ENCODE peak calls at places on chromosome 18, in four cellular contexts. P, A, S and D are unnamed samples.
A peak's percentile ranks its signal among the peaks of the same experiment; 100 is the strongest.

GRCh38 chr18:62505669-62506494 is 16.9 kb upstream of the ZCCHC2 start:
- DNase-seq in P (no peak), A (no peak), S (no peak), D (no peak)

GRCh38 chr18:77101410-77102245 is 31.0 kb downstream of the MBP start:
- DNase-seq in P (peak; percentile 97), A (peak; percentile 98), S (peak; percentile 38), D (peak; percentile 86)

GRCh38 chr18:35478520-35479435 is 19.0 kb downstream of the INO80C start:
- DNase-seq in S (no peak), A (peak; percentile 87), P (peak; percentile 86), D (no peak)

GRCh38 chr18:77648415-77648814 is 398.8 kb downstream of the GALR1 start:
- DNase-seq in S (peak; percentile 26), P (no peak), A (no peak), D (no peak)

GRCh38 chr18:73235491-73235890 is 367.7 kb upstream of the NETO1 start:
- DNase-seq in S (no peak), P (peak; percentile 97), A (peak; percentile 98), D (peak; percentile 66)

GRCh38 chr18:55779461-55779710 is 191.4 kb upstream of the TCF4 start:
- DNase-seq in A (no peak), S (no peak), P (no peak), D (no peak)

GRCh38 chr18:77478619-77479018 is 229.0 kb downstream of the GALR1 start:
- DNase-seq in S (peak; percentile 39), P (no peak), A (no peak), D (no peak)

GRCh38 chr18:27423581-27423980 is 238.5 kb upstream of the CHST9 start:
- DNase-seq in A (no peak), P (no peak), S (no peak), D (no peak)

GRCh38 chr18:79378416-79379250 is 17.1 kb upstream of the NFATC1 start:
- DNase-seq in S (peak; percentile 88), P (peak; percentile 74), A (peak; percentile 63), D (peak; percentile 38)

GRCh38 chr18:7733642-7734041 is 166.5 kb downstream of the PTPRM start:
- DNase-seq in A (no peak), S (no peak), P (peak; percentile 4), D (no peak)

GRCh38 chr18:73959341-73959740 is 188.3 kb downstream of the FBXO15 start:
- DNase-seq in P (no peak), S (no peak), A (no peak), D (no peak)

GRCh38 chr18:42310956-42311355 is 355.9 kb downstream of the PIK3C3 start:
- DNase-seq in S (peak; percentile 7), A (peak; percentile 33), P (no peak), D (no peak)

GRCh38 chr18:54080854-54081253 is 143.6 kb downstream of the MBD2 start:
- DNase-seq in S (no peak), A (no peak), P (no peak), D (no peak)

GRCh38 chr18:47915930-47916329 is 14.5 kb downstream of the SMAD2 start:
- DNase-seq in S (no peak), A (no peak), P (no peak), D (no peak)

GRCh38 chr18:10122116-10122515 is 208.3 kb downstream of the VAPA start:
- DNase-seq in A (peak; percentile 90), S (no peak), P (peak; percentile 86), D (peak; percentile 75)

GRCh38 chr18:44229693-44230108 is 451.0 kb upstream of the SETBP1 start:
- DNase-seq in S (no peak), P (peak; percentile 1), A (peak; percentile 75), D (peak; percentile 83)

GRCh38 chr18:30192216-30192615 is 850.3 kb downstream of the DSC3 start:
- DNase-seq in S (peak; percentile 67), A (no peak), P (no peak), D (no peak)

GRCh38 chr18:37565138-37565984 is at the start of gene CELF4:
- DNase-seq in S (peak; percentile 28), P (no peak), A (no peak), D (no peak)

GRCh38 chr18:50659091-50660003 is 99.5 kb downstream of the MAPK4 start:
- DNase-seq in P (peak; percentile 5), S (no peak), A (peak; percentile 7), D (no peak)

GRCh38 chr18:56501896-56502295 is 136.5 kb downstream of the TXNL1 start:
- DNase-seq in A (peak; percentile 69), P (peak; percentile 10), S (no peak), D (peak; percentile 54)

GRCh38 chr18:43563780-43564179 is 286.5 kb upstream of the SYT4 start:
- DNase-seq in A (peak; percentile 35), P (peak; percentile 6), S (peak; percentile 75), D (peak; percentile 18)

GRCh38 chr18:36851202-36851590 is 22.3 kb downstream of the KIAA1328 start:
- DNase-seq in A (no peak), P (no peak), S (no peak), D (no peak)

GRCh38 chr18:61549889-61550288 is 216.7 kb downstream of the CDH20 start:
- DNase-seq in P (no peak), S (no peak), A (no peak), D (no peak)

GRCh38 chr18:44437603-44438002 is 243.1 kb upstream of the SETBP1 start:
- DNase-seq in P (no peak), S (peak; percentile 46), A (no peak), D (no peak)

GRCh38 chr18:76874643-76875389 is 52.5 kb downstream of the ZNF236 start:
- DNase-seq in S (peak; percentile 67), P (no peak), A (no peak), D (no peak)

GRCh38 chr18:32770181-32770650 is 2.6 kb downstream of the KLHL14 start:
- DNase-seq in S (no peak), A (no peak), P (no peak), D (no peak)

GRCh38 chr18:64444819-64445218 is 295.9 kb upstream of the LINC00305 start:
- DNase-seq in S (peak; percentile 6), A (no peak), P (no peak), D (no peak)

GRCh38 chr18:62716679-62717058 is 1.3 kb downstream of the PHLPP1 start:
- DNase-seq in S (peak; percentile 63), P (no peak), A (peak; percentile 38), D (no peak)

GRCh38 chr18:79884963-79885728 is 66.3 kb downstream of the SLC66A2 start:
- DNase-seq in A (no peak), P (no peak), S (no peak), D (no peak)

GRCh38 chr18:49597556-49597955 is 35.7 kb downstream of the LIPG start:
- DNase-seq in A (peak; percentile 44), P (no peak), S (no peak), D (no peak)

DNA sequence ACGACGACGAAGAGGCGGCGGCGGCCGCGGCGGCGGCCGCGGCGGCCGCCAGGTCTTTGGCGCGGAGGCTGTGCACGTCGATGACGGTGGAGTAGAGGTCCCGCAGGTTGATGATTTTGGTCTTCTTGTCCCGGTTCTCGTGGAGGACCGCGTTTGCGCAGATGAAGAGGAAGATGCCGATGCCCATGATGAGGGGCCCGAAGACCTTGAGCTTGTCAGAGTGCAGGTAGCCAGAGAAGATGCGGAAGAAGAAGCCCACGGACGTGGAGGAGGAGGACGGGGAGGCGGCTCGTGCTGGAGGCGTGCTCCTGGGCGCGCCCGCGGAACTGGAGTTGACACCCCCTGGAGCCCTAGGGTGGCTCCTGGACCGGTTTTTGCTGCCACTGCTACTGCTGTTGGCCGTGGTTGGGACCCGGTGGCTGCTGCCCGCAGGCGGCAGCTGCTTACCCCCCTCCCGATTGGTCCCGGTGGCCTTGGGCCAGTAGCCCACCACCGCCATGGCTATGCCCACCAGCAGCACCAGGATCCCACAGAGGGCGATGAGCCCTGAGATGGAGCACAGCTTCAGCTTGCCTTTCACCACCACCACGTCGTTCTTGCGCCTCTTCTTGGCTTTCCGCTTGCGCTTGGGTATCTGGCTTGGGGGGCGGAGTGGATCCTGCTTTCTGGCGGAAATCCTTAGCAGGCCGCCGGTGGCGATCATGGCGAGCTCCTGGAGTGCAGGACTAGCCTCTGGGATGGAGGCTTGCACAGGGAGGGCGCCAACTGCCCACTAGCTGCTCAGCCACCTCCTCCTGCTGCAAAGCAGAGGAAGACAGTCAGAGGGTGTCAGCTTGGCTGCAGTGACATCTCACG is 3.7 kb downstream of the TMEM200C start:
- DNase-seq in P (no peak), S (peak; percentile 52), A (no peak), D (no peak)
- H3K4me3 ChIP-seq in P (no peak overlapping the region), S (peak overlapping the region; percentile 85), A (no peak overlapping the region), D (no peak overlapping the region)

DNA sequence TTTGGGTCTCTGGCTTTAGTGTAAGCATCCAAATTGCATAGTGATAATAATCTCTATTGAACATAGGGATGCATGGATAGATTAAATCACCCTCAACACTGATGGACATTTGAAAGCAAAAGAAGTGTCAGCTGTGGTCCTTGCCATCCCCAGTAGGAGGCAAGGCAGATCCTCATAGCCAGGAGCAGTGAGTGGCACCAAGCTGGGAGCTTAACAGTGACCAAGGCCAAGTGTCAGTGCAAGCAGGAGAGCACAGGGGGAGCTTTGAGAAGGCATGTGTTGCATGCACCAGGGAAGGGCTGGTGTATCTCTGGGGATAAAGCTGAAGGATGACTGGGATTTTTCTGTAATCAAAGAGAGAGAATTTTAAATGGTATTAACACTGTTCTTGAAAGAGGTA is 14.7 kb downstream of the SLC14A1 start:
- DNase-seq in S (peak; percentile 32), P (no peak), A (no peak), D (no peak)
- TF ChIP-seq CTCF in S (no peak), P (no peak), A (no peak), D (no peak)

GRCh38 chr18:6366776-6367175 is 47.9 kb downstream of the L3MBTL4 start:
- DNase-seq in P (no peak), A (no peak), S (peak; percentile 48), D (no peak)

GRCh38 chr18:6365385-6365784 is 49.3 kb downstream of the L3MBTL4 start:
- DNase-seq in P (no peak), A (no peak), S (no peak), D (no peak)

GRCh38 chr18:6362559-6363129 is 52.1 kb downstream of the L3MBTL4 start:
- DNase-seq in P (no peak), S (no peak), A (no peak), D (no peak)

GRCh38 chr18:6367208-6367607 is 47.5 kb downstream of the L3MBTL4 start:
- DNase-seq in S (peak; percentile 9), P (no peak), A (no peak), D (no peak)

DNA sequence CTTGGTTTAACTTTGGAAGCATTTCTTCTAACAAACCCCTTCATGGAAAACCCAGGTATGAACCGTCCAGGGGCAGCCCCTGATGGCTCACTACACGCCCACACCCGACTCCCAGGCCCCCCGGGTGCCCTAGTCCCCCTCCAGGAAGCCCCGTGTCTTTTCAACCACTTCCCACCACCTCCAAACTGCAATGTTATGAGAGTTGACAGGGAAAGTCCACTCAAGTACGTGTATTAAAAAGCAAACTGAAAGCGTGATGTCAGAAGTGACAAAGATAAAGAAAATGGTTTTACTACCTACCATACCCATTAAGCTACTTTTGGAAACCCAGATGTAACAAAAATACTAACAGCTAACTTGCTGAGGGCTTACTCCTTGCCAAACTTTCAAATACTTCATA is 51.5 kb downstream of the L3MBTL4 start:
- DNase-seq in S (no peak), A (no peak), P (no peak), D (no peak)
- H3K4me3 ChIP-seq in S (no peak overlapping the region), A (no peak overlapping the region), P (no peak overlapping the region), D (no peak overlapping the region)

GRCh38 chr18:69490813-69491212 is 90.1 kb downstream of the DOK6 start:
- DNase-seq in P (peak; percentile 75), A (peak; percentile 81), S (no peak), D (peak; percentile 13)

GRCh38 chr18:69492861-69493260 is 92.2 kb downstream of the DOK6 start:
- DNase-seq in S (no peak), A (no peak), P (no peak), D (no peak)

GRCh38 chr18:69487488-69488394 is 87.1 kb downstream of the DOK6 start:
- DNase-seq in P (no peak), A (no peak), S (no peak), D (no peak)

GRCh38 chr18:69491576-69491975 is 90.9 kb downstream of the DOK6 start:
- DNase-seq in A (no peak), S (no peak), P (no peak), D (no peak)

GRCh38 chr18:69490072-69490471 is 89.4 kb downstream of the DOK6 start:
- DNase-seq in S (no peak), A (no peak), P (no peak), D (no peak)
- TF ChIP-seq CTCF in S (no peak), A (no peak), P (no peak), D (no peak)